ENCODE peak calls at places on chromosomes 16 and 17, in seven cellular contexts. P is stomach, E is transverse colon, U is esophagus muscularis mucosa, D is vagina, S is SK-N-MC, R is HCT116. C is an unnamed sample.

GRCh38 chr16:70428178-70428998 is 10.5 kb downstream of the ST3GAL2 start:
- DNase-seq in P (peak), E (peak), U (peak), D (no peak), S (no peak), R (peak), C (peak)

GRCh38 chr17:77675411-77675810 is 283.1 kb upstream of the TNRC6C start:
- DNase-seq in P (no peak), E (no peak), U (no peak), D (no peak), S (no peak), R (no peak), C (no peak)

GRCh38 chr17:12680407-12680897 is 14.8 kb downstream of the MYOCD start:
- DNase-seq in P (no peak), E (peak), U (no peak), D (no peak), S (no peak), R (no peak), C (no peak)

GRCh38 chr16:72467157-72467759 is 295.3 kb upstream of the PMFBP1 start:
- DNase-seq in P (no peak), E (no peak), U (no peak), D (no peak), S (no peak), R (peak), C (no peak)

GRCh38 chr17:51540151-51540550 is 279.8 kb downstream of the UTP18 start:
- DNase-seq in P (no peak), E (no peak), U (no peak), D (no peak), S (no peak), R (peak), C (no peak)

GRCh38 chr17:68461589-68461988 is 4.3 kb upstream of the WIPI1 start:
- DNase-seq in P (peak), E (peak), U (no peak), D (no peak), S (no peak), R (no peak), C (no peak)

GRCh38 chr17:55440391-55440790 is 18.8 kb upstream of the MMD start:
- DNase-seq in P (no peak), E (no peak), U (no peak), D (no peak), S (no peak), R (no peak), C (no peak)

GRCh38 chr16:14672403-14672971 is 21.6 kb downstream of the PLA2G10 start:
- DNase-seq in P (peak), E (peak), U (no peak), D (no peak), S (no peak), R (no peak), C (no peak)

GRCh38 chr17:81608082-81608481 is 28.8 kb downstream of the NPLOC4 start:
- DNase-seq in P (no peak), E (no peak), U (no peak), D (no peak), S (no peak), R (no peak), C (no peak)

GRCh38 chr16:53509906-53510703 is 7.1 kb upstream of the AKTIP start:
- DNase-seq in P (peak), E (peak), U (no peak), D (peak), S (no peak), R (peak), C (peak)

GRCh38 chr17:4720787-4721186 is 10.4 kb downstream of the ARRB2 start:
- DNase-seq in P (no peak), E (no peak), U (no peak), D (no peak), S (no peak), R (no peak), C (no peak)

GRCh38 chr17:4718276-4718675 is 7.8 kb downstream of the ARRB2 start:
- DNase-seq in P (no peak), E (no peak), U (no peak), D (no peak), S (no peak), R (no peak), C (no peak)

GRCh38 chr17:4719146-4719545 is 8.7 kb downstream of the ARRB2 start:
- DNase-seq in P (no peak), E (no peak), U (no peak), D (no peak), S (no peak), R (no peak), C (no peak)

GRCh38 chr17:4721203-4722135 is 9.8 kb upstream of the MED11 start:
- DNase-seq in P (peak), E (peak), U (no peak), D (no peak), S (no peak), R (peak), C (peak)

GRCh38 chr17:4719684-4720221 is 9.3 kb downstream of the ARRB2 start:
- DNase-seq in P (peak), E (no peak), U (no peak), D (no peak), S (no peak), R (no peak), C (no peak)
- TF ChIP-seq POLR2AphosphoS5 in P (no peak), E (no peak), U (no peak), D (no peak), S (no peak), R (no peak), C (no peak)

DNA sequence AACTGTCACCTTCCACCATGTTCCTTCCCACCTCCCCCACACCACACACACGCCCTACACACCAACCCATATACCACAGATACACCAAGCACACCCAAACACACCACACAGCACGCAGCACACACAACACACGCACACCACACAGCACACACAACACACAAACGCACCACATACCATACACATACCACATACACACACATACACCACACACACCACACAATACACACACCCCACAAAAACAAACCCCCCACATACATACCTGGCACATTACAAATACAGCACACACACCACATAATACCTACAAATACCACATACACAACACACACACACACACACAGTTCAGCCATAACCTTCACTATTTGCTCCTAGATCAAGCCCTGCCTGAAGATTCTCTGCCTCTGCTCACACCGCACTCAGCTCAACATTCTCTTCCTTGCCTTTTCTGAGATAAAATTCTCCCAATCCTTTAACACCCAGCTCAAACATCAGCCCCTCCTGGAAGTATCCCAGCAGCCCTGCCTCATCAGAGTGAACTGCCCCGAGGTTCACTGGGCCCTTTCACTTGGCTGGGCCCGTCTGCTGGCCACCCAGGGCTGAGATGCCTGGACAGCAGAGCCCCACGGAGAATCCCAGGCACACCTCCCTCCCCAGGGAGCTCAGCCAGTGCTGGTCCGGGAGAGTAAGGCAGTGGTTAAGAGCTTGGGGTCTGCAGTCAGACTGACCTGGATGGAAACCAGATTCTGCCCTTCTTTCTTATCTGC is 31.9 kb upstream of the CPNE2 start:
- DNase-seq in P (no peak), E (no peak), U (no peak), D (no peak), S (no peak), R (no peak), C (no peak)
- TF ChIP-seq POLR2AphosphoS5 in P (no peak), E (no peak), U (no peak), D (no peak), S (no peak), R (no peak), C (no peak)

DNA sequence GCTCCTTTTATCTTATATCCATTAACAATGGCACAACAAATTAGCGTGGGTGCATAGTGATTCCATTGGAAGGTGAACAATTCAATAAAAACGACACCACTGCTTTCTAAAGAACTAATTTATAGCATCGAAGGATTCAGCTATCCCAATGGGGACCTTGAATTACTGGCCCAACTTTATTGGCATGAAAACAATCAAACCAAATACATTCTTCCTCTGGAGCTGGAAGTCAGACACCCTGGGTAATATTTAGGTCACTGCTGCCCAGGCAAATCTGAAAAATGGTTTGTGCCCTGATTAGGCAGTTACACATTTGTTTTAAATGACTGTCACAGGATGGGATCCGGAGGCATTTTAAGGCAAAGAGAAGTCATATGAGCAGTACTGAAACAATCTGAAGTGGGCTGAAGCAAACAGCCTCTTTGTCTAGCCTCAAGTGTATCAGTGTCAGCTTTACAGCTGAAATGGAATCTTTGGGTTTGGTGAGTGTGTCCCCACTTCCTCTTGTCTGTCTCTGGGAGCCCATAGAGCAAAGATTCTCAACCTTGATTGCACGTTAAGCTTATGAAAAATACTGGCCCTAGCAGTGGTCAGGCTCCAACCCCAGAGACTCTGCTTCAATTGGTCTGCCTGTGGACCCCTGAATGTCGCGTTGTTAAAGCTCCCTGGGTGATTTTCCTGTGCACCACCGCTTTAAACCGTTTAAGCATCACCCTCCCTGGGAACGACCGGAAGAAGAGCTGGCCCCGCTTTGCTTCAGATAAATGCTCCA is 30.3 kb downstream of the CDK5R1 start:
- DNase-seq in P (no peak), E (no peak), U (no peak), D (no peak), S (no peak), R (no peak), C (no peak)
- TF ChIP-seq POLR2AphosphoS5 in P (no peak), E (no peak), U (no peak), D (no peak), S (no peak), R (no peak), C (no peak)

DNA sequence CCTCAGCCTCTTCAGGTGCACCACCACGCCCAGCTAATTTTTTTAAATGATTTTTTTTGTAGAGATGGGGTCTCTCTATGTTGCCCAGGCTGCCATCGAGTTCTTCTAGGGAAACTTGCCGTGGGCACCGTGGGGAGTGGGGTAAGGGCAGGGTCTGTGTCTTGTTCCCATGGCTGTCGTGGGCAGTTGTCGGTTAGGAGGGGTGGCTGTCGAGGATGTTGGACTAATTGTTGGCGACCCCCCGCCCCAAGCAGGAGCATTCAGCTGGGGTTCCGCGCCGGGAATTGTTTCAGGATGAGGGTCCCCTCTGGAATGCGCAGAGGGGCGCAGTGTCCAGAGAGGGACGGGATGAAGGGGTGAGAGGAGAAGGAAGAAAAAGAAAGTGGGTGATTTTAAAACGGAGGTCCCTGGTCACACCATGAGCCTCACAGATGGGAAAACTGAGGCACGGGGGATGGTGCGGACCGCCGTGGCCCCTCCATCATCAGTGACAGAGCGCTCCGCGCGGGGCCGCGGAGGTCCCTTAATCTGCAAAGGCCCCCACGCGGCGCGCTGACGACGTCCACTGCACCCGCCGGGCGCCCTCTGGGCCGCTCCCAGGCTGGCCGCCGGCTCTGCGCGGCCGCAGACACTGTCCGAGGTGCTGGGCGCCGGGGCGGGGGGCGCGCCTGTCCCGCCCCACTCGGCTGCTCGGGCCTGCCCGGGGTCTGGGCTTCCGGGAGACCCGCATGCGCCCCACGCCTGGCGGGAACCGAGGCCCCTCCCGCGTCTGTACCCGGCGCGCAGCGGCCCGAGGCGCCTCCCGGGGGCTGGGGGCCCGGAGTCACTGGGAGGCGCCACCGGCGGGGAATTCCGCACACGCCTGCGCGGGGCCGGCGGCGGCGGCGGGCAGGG is 763 bp upstream of the RNF213 start:
- DNase-seq in P (peak), E (peak), U (no peak), D (no peak), S (no peak), R (no peak), C (peak)
- TF ChIP-seq POLR2AphosphoS5 in P (no peak), E (peak), U (peak), D (no peak), S (no peak), R (peak), C (no peak)

GRCh38 chr17:48790607-48791127 is 26.4 kb downstream of the TTLL6 start:
- DNase-seq in P (no peak), E (no peak), U (no peak), D (no peak), S (no peak), R (no peak), C (no peak)

GRCh38 chr17:48799069-48799710 is 17.8 kb downstream of the TTLL6 start:
- DNase-seq in P (no peak), E (no peak), U (no peak), D (no peak), S (no peak), R (no peak), C (no peak)

GRCh38 chr17:48792033-48792798 is 24.8 kb downstream of the TTLL6 start:
- DNase-seq in P (no peak), E (no peak), U (no peak), D (no peak), S (no peak), R (no peak), C (no peak)

GRCh38 chr17:48791128-48792032 is 25.6 kb downstream of the TTLL6 start:
- DNase-seq in P (peak), E (peak), U (peak), D (no peak), S (peak), R (peak), C (peak)

DNA sequence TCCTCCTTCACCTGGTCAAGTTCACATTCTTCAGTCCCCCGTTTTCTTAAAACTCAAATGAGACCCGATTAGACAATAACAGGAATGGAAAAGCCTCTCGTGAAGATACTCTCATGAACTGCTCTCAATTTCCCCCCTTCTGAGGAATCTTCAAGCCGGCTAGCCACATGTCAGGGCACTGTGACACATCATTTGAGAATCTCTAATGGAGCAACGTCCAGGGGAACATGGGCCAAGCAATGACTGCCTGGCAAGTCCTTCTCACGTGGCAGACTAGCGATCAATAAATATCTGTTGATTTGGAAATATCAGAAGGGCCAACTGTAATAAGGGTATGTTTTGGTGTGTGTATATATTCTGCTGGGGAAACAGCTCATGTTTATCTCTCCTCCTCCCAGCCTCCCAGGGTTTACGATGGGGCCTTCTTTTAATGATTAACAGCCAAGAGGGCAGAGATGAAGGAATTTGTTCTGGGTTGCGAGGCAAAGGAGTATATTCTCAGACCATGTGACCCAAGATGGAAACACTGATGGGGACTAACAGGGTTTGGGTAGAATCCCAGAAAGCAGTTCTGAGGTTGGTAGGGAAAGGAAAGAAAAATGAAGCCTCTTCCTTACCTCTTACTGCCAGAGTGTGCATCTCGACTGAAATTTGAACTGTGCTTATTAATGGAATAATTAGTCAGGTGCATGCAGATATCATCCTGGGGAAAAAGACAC is 21.4 kb downstream of the TTLL6 start:
- DNase-seq in P (no peak), E (peak), U (no peak), D (no peak), S (no peak), R (peak), C (no peak)
- TF ChIP-seq POLR2AphosphoS5 in P (no peak), E (peak), U (no peak), D (no peak), S (no peak), R (no peak), C (peak)

DNA sequence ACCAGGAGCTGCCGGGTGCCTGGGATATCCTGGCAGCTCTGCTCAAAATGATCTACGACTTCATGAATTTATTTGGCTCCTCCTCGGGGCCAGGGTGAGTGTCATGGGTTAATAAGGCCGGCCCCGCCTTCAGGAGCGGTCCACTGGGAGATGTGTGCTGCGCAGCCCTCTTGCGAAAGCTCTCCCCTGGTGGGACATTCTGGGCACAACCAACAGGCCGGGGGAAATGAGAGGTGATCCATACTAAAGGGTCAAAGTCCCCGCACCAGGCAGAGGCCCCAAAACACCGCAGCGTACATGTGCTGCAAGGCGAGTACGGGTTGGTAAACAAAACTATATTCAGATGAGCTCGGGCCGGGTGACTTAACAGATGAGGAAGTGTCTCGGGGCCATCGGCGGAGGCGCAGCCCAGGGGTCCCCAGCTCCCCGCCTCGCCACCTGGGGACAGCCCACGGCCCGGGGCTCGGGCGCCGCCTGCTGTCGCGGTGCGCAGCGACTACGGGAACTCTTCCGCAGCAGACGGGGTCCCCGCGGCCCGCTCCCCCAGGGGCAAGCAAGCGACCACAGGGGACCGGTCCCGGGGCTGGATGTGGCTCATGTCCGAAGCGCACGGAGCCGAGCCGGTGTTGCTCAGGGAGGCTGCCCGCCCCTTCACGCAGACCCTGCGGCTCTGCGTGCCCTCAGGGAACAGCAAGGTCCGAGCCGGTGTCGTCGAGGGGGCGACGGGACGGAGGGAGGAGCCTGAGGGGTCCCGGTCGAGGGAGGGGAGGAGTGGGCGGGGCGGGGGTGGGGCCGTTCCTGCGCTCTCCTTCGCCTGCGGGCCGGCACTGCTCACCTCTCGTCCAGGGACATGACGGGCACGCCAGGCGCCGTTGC is at the start of gene RAB37:
- DNase-seq in P (peak), E (peak), U (no peak), D (no peak), S (no peak), R (peak), C (no peak)
- TF ChIP-seq POLR2AphosphoS5 in P (no peak), E (peak), U (no peak), D (no peak), S (no peak), R (peak), C (no peak)

C was measured in prostate gland.